ENCODE peak calls at places on chromosome 18, in five cellular contexts. One of them, this sample, is unnamed.
A peak's percentile ranks its signal among the peaks of the same experiment; 100 is the strongest.

GRCh38 chr18:79747156-79747845 is 50.4 kb upstream of the KCNG2 start:
- DNase-seq in left ventricle myocardium inferior: no peak
- DNase-seq in kidney tubule cell: no peak
- DNase-seq in stimulated activated CD4-positive, alpha-beta T cell treated with anti-CD3 and anti-CD28 coated beads, Interleukin-15, amount 100 ng/mL, for 1 hour: no peak
- DNase-seq in dorsolateral prefrontal cortex: no peak
- DNase-seq in this sample: no peak

GRCh38 chr18:44904768-44905167 is 224.1 kb downstream of the SETBP1 start:
- DNase-seq in left ventricle myocardium inferior: no peak
- DNase-seq in kidney tubule cell: no peak
- DNase-seq in stimulated activated CD4-positive, alpha-beta T cell treated with anti-CD3 and anti-CD28 coated beads, Interleukin-15, amount 100 ng/mL, for 1 hour: no peak
- DNase-seq in dorsolateral prefrontal cortex: no peak
- DNase-seq in this sample: no peak

GRCh38 chr18:41881285-41881684 is 73.7 kb upstream of the PIK3C3 start:
- DNase-seq in left ventricle myocardium inferior: no peak
- DNase-seq in kidney tubule cell: peak; percentile 73
- DNase-seq in stimulated activated CD4-positive, alpha-beta T cell treated with anti-CD3 and anti-CD28 coated beads, Interleukin-15, amount 100 ng/mL, for 1 hour: no peak
- DNase-seq in dorsolateral prefrontal cortex: no peak
- DNase-seq in this sample: no peak

GRCh38 chr18:79588636-79589481 is 90.7 kb upstream of the CTDP1 start:
- DNase-seq in left ventricle myocardium inferior: peak; percentile 86
- DNase-seq in kidney tubule cell: no peak
- DNase-seq in stimulated activated CD4-positive, alpha-beta T cell treated with anti-CD3 and anti-CD28 coated beads, Interleukin-15, amount 100 ng/mL, for 1 hour: no peak
- DNase-seq in dorsolateral prefrontal cortex: peak; percentile 52
- DNase-seq in this sample: no peak

GRCh38 chr18:63162271-63163014 is 157.1 kb downstream of the BCL2 start:
- DNase-seq in left ventricle myocardium inferior: no peak
- DNase-seq in kidney tubule cell: no peak
- DNase-seq in stimulated activated CD4-positive, alpha-beta T cell treated with anti-CD3 and anti-CD28 coated beads, Interleukin-15, amount 100 ng/mL, for 1 hour: no peak
- DNase-seq in dorsolateral prefrontal cortex: no peak
- DNase-seq in this sample: no peak

GRCh38 chr18:59249186-59249774 is 24.0 kb downstream of the RAX start:
- DNase-seq in left ventricle myocardium inferior: no peak
- DNase-seq in kidney tubule cell: peak; percentile 70
- DNase-seq in stimulated activated CD4-positive, alpha-beta T cell treated with anti-CD3 and anti-CD28 coated beads, Interleukin-15, amount 100 ng/mL, for 1 hour: no peak
- DNase-seq in dorsolateral prefrontal cortex: no peak
- DNase-seq in this sample: no peak

GRCh38 chr18:68262697-68263293 is 452.1 kb downstream of the TMX3 start:
- DNase-seq in left ventricle myocardium inferior: no peak
- DNase-seq in kidney tubule cell: peak; percentile 64
- DNase-seq in stimulated activated CD4-positive, alpha-beta T cell treated with anti-CD3 and anti-CD28 coated beads, Interleukin-15, amount 100 ng/mL, for 1 hour: no peak
- DNase-seq in dorsolateral prefrontal cortex: no peak
- DNase-seq in this sample: no peak

GRCh38 chr18:56637897-56638231 is 528 bp downstream of the TXNL1 start:
- DNase-seq in left ventricle myocardium inferior: no peak
- DNase-seq in kidney tubule cell: no peak
- DNase-seq in stimulated activated CD4-positive, alpha-beta T cell treated with anti-CD3 and anti-CD28 coated beads, Interleukin-15, amount 100 ng/mL, for 1 hour: no peak
- DNase-seq in dorsolateral prefrontal cortex: no peak
- DNase-seq in this sample: no peak

GRCh38 chr18:8970843-8971242 is 131.7 kb upstream of the NDUFV2 start:
- DNase-seq in left ventricle myocardium inferior: no peak
- DNase-seq in kidney tubule cell: no peak
- DNase-seq in stimulated activated CD4-positive, alpha-beta T cell treated with anti-CD3 and anti-CD28 coated beads, Interleukin-15, amount 100 ng/mL, for 1 hour: no peak
- DNase-seq in dorsolateral prefrontal cortex: no peak
- DNase-seq in this sample: no peak

GRCh38 chr18:8882632-8883408 is 177.5 kb downstream of the MTCL1 start:
- DNase-seq in left ventricle myocardium inferior: no peak
- DNase-seq in kidney tubule cell: peak; percentile 22
- DNase-seq in stimulated activated CD4-positive, alpha-beta T cell treated with anti-CD3 and anti-CD28 coated beads, Interleukin-15, amount 100 ng/mL, for 1 hour: no peak
- DNase-seq in dorsolateral prefrontal cortex: no peak
- DNase-seq in this sample: no peak

GRCh38 chr18:21458322-21458721 is 142.2 kb downstream of the ESCO1 start:
- DNase-seq in left ventricle myocardium inferior: peak; percentile 40
- DNase-seq in kidney tubule cell: no peak
- DNase-seq in stimulated activated CD4-positive, alpha-beta T cell treated with anti-CD3 and anti-CD28 coated beads, Interleukin-15, amount 100 ng/mL, for 1 hour: no peak
- DNase-seq in dorsolateral prefrontal cortex: no peak
- DNase-seq in this sample: no peak

GRCh38 chr18:23228102-23229051 is 93.1 kb downstream of the CABLES1 start:
- DNase-seq in left ventricle myocardium inferior: peak; percentile 28
- DNase-seq in kidney tubule cell: peak; percentile 82
- DNase-seq in stimulated activated CD4-positive, alpha-beta T cell treated with anti-CD3 and anti-CD28 coated beads, Interleukin-15, amount 100 ng/mL, for 1 hour: no peak
- DNase-seq in dorsolateral prefrontal cortex: no peak
- DNase-seq in this sample: no peak

GRCh38 chr18:74715306-74715705 is 117.6 kb downstream of the ZNF407 start:
- DNase-seq in left ventricle myocardium inferior: no peak
- DNase-seq in kidney tubule cell: no peak
- DNase-seq in stimulated activated CD4-positive, alpha-beta T cell treated with anti-CD3 and anti-CD28 coated beads, Interleukin-15, amount 100 ng/mL, for 1 hour: no peak
- DNase-seq in dorsolateral prefrontal cortex: peak; percentile 49
- DNase-seq in this sample: no peak